ENCODE peak calls at places on chromosome 16, in six cellular contexts. J, V, Z, A, K and H are unnamed samples.

GRCh38 chr16:72794986-72795385 is 252.9 kb downstream of the ZFHX3 start:
- DNase-seq in K (no peak), A (no peak), Z (no peak), V (no peak), J (no peak), H (no peak)

GRCh38 chr16:66008136-66008535 is 358.4 kb upstream of the CDH5 start:
- DNase-seq in Z (no peak), J (no peak), V (no peak), A (no peak), K (no peak), H (no peak)

GRCh38 chr16:4316732-4317461 is 1.0 kb downstream of the GLIS2 start:
- DNase-seq in K (no peak), A (no peak), Z (no peak), J (no peak), V (peak), H (peak)

GRCh38 chr16:26532456-26532855 is 534.3 kb upstream of the C16orf82 start:
- DNase-seq in J (no peak), K (no peak), V (no peak), Z (no peak), A (no peak), H (no peak)

GRCh38 chr16:30786115-30786935 is 680 bp downstream of the ZNF629 start:
- DNase-seq in V (no peak), Z (peak), A (peak), K (no peak), J (peak), H (peak)

GRCh38 chr16:22189473-22190168 is 16.5 kb upstream of the EEF2K start:
- DNase-seq in A (no peak), V (peak), J (peak), K (peak), Z (peak), H (peak)

GRCh38 chr16:53457670-53458069 is 23.4 kb downstream of the RBL2 start:
- DNase-seq in V (no peak), A (no peak), Z (no peak), J (no peak), K (peak), H (no peak)

GRCh38 chr16:73199214-73199613 is 151.3 kb upstream of the ZFHX3 start:
- DNase-seq in V (no peak), A (no peak), K (no peak), J (no peak), Z (no peak), H (peak)

GRCh38 chr16:84374160-84374489 is 5.8 kb downstream of the ATP2C2 start:
- DNase-seq in V (no peak), A (no peak), K (no peak), J (no peak), Z (peak), H (no peak)

GRCh38 chr16:69838417-69838990 is 76.4 kb downstream of the WWP2 start:
- DNase-seq in V (no peak), J (no peak), K (no peak), Z (no peak), A (no peak), H (peak)

GRCh38 chr16:86975445-86975844 is 341.7 kb downstream of the C16orf95 start:
- DNase-seq in A (peak), K (peak), Z (peak), V (peak), J (peak), H (peak)
- H3K27ac ChIP-seq in A (no peak), K (no peak), Z (no peak), V (no peak), J (no peak), H (no peak)

GRCh38 chr16:2924901-2925820 is 13.4 kb downstream of the FLYWCH1 start:
- DNase-seq in J (peak), V (no peak), K (no peak), Z (no peak), A (peak), H (no peak)

GRCh38 chr16:2915196-2915929 is 3.6 kb downstream of the FLYWCH1 start:
- DNase-seq in K (no peak), J (no peak), V (no peak), A (no peak), Z (no peak), H (no peak)

GRCh38 chr16:2914233-2914632 is 2.5 kb downstream of the FLYWCH1 start:
- DNase-seq in J (no peak), K (no peak), V (no peak), A (no peak), Z (no peak), H (no peak)

DNA sequence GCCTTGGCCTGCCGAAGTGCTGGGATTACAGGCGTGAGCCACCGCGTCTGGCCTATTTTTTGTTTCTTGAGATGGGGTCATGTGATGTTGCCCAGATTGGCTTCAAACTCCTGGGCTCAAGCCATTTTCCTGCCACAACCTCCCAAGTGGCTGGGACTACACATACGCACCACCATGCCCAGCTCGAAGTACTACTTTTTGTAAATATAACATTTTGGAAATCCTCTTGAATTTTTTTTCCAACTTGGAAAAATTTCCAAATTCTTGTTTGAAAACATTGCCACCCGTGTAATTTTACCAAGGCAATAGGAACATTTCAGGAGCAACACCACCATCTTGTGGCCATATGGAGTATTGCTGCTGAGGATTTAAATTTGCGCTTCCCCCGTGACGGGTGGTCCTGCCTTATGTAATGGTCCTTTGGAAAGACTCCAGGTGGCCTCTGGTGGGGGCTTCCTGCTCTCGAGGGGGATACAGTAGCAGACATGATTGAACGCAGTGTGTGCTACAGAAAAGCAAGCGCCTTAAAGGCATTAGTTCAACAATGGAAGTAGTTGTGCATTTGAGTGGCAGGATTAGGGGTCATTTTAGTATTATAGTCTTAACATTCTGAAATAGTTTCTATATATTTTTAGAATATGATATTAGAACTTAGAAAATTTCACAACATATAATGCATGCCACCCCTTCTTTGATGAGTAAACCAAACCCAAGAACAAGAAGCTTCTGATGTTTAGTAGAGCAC is 8.0 kb downstream of the FLYWCH1 start:
- DNase-seq in K (peak), J (peak), V (peak), Z (peak), A (peak), H (peak)
- H3K27ac ChIP-seq in K (no peak), J (no peak), V (no peak), Z (no peak), A (peak), H (no peak)

GRCh38 chr16:11688520-11688886 is 20.2 kb downstream of the SNN start:
- DNase-seq in A (no peak), K (no peak), V (no peak), Z (no peak), J (no peak), H (no peak)

GRCh38 chr16:11686713-11687112 is 18.5 kb downstream of the SNN start:
- DNase-seq in A (no peak), J (no peak), V (no peak), Z (no peak), K (peak), H (no peak)

GRCh38 chr16:11687606-11688519 is 19.6 kb downstream of the SNN start:
- DNase-seq in V (no peak), Z (no peak), K (peak), A (no peak), J (no peak), H (no peak)

GRCh38 chr16:11684231-11685025 is 16.2 kb downstream of the SNN start:
- DNase-seq in A (no peak), V (no peak), J (no peak), K (peak), Z (no peak), H (no peak)

DNA sequence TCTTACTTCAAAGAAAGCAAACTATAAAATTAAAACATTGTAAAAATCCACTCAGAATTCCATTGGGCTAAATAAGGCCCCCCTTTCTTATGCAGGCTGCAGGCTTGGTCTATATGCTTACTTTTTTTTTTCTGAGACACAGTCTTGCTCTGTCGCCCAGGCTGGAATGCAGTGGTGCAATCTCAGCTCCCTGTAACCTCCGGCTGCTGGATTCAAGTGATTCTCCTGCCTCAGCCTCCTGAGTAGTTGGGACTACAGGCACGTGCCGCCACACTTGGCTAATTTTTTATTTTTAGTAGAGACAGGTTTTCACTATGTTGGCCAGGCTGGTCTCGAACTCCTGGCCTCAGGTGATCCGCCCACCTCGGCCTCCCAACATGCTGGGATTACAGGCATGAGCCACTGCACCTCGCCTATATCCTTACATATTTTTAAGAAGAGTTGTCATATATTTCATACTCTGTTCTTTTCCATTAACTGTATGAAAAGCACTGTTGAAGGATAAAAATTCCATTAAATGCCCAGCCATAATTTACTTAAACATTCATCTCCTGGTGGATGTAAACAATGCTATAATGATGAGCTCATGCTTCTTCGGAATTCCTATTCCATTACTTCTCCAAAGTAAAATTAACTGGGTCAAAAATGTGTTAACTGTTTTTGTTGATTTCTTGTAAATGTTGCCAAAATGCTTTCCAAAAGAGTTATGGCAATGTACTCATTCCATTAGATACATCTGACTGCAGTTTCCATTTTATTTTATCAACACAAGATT is 17.8 kb downstream of the SNN start:
- DNase-seq in K (no peak), Z (peak), J (peak), A (no peak), V (no peak), H (no peak)
- H3K27ac ChIP-seq in K (peak), Z (no peak), J (peak), A (no peak), V (no peak), H (no peak)

GRCh38 chr16:3150346-3151218 is 15.8 kb downstream of the ZNF213 start:
- DNase-seq in Z (peak), J (peak), K (peak), V (peak), A (peak), H (peak)

GRCh38 chr16:3149630-3150345 is 15.0 kb downstream of the ZNF213 start:
- DNase-seq in V (peak), A (peak), Z (peak), J (peak), K (peak), H (peak)

GRCh38 chr16:3147757-3148104 is 12.9 kb downstream of the ZNF213 start:
- DNase-seq in J (no peak), Z (no peak), V (no peak), A (no peak), K (no peak), H (no peak)

GRCh38 chr16:3148256-3149192 is 13.7 kb downstream of the ZNF213 start:
- DNase-seq in J (no peak), Z (no peak), V (no peak), A (no peak), K (no peak), H (no peak)

DNA sequence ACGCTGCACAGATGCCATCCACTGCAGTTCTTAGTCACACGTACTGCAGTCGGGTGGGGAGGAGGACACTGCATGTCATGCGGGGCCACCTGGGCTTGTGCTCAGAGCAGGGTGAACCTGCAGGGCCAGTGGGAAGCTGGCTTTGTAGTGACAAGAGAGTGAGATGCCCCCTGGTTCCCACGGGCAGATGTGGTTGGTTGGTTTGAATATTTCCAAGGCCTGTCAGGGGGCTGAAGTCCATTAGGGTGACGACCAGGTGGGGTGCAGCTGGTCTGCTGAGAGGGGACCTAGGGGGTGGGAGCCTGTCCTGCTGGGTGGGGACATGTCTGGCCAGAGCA is 14.3 kb downstream of the ZNF213 start:
- DNase-seq in J (no peak), Z (no peak), K (no peak), V (no peak), A (no peak), H (no peak)
- H3K27ac ChIP-seq in J (no peak), Z (no peak), K (peak), V (no peak), A (peak), H (no peak)

GRCh38 chr16:28610595-28611270 is 889 bp upstream of the SULT1A1 start:
- DNase-seq in V (no peak), J (no peak), K (no peak), Z (no peak), A (no peak), H (no peak)
- H3K27ac ChIP-seq in V (no peak), J (no peak), K (no peak), Z (no peak), A (no peak), H (no peak)

DNA sequence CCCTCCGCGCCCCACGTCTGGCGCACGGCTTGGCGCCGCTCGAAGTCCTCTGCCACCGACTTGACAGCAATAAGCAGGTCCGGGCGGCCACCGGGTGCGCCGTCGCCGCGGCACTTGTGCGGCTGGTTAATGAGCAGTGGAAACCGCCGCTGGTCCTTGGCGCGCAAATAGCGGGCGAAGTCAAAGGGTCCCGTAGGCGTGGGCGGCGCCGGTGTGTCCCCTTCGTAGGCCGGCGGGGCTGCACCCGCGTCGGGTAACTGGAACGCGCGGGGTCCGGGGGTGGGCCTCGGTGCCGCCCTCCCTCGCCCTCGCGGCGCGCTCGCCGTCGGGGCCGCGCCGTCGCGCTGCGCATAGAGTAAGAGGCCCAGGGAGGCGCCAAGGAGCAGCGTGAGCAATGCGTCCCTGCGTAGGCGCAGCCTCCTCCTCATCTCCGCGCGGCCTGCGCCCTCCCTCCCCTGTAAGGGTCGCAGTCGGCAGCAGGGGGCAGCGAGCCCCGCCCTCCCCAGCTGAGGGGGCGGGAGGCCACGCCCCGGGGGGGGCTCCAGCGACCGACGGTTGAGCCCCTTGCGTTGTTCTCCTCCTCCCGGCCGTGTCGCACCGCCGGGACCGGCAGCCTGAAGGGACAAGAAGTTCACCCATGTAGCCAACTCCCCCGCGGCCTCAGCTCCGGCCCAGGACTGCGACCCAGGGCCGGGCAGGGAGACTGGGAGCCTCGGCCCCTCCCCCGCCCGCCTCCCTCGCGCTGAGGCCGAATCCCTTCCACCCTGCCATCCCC is 553 bp downstream of the B3GNT9 start:
- DNase-seq in K (no peak), J (peak), Z (peak), A (no peak), V (peak), H (peak)
- H3K27ac ChIP-seq in K (no peak), J (peak), Z (peak), A (peak), V (peak), H (no peak)

GRCh38 chr16:1331712-1332617 is 1.5 kb upstream of the BAIAP3 start:
- DNase-seq in V (peak), J (peak), K (peak), Z (peak), A (peak), H (peak)
- H3K27ac ChIP-seq in V (no peak), J (no peak), K (peak), Z (no peak), A (no peak), H (no peak)

DNA sequence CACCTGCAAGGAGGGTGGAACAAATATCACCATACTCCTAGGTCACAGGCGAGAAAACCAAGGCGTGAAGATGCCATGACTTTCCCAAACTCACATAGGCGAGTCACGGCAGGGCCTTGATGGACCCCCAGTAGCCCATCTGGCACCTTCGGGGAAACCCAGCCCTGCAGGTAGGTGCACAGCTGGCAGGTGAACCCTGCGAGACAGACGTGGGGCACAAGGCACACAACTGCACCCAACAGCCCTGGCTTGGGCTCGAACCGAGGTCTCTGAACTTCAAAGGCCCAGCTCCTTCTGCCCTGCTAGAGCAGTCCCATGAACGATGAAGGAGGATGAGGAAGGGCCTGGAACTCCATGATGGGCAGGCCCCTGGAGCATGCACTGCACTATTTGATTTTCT is 77.6 kb upstream of the DNAJA2 start:
- DNase-seq in V (no peak), Z (no peak), K (no peak), J (no peak), A (no peak), H (no peak)
- H3K27ac ChIP-seq in V (no peak), Z (no peak), K (no peak), J (no peak), A (no peak), H (no peak)

GRCh38 chr16:8863594-8864424 is 5.0 kb downstream of the CARHSP1 start:
- DNase-seq in Z (peak), J (no peak), V (no peak), A (no peak), K (no peak), H (no peak)
- H3K27ac ChIP-seq in Z (no peak), J (peak), V (no peak), A (peak), K (no peak), H (no peak)

DNA sequence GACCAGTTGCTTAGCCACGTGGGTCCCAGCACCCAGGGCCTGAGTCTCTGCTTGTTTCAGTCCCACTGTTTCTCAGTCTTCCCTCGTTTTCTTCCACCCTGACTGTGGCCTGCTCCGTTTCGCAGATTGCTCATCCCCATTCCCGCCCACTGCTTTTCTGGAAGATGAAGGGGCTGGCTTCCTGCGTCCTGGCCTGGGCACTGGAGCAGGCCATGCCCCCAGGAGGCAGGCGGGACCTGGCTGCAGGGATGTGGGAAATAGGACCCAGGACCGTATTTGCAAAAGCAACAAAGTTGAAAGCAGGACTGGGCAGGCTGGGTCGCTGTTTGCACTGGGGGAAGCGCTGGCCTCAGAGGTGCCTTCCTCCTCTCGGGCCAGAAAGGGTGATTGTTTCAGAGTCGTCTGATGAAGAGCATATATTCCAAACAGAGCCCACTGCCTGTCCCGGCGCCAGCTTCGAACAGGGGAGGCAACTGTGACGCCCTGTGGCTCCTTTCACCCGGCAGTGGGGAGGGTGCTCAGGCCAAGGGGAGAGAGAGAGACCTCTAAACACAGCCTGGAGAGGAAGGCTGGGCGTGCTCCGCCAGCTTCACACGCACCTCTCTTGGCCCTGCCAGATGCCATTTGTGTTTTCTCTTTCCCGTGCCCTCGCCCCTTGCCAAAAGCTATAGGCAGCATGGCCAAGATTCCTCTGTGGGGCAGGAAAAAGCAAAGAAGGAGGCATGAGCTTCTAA is 108.6 kb downstream of the CMIP start:
- DNase-seq in Z (peak), K (no peak), J (peak), V (no peak), A (no peak), H (peak)
- H3K27ac ChIP-seq in Z (no peak), K (no peak), J (no peak), V (no peak), A (peak), H (peak)